ENCODE peak calls at places on chromosomes 13 and 19, in seven cellular contexts. K is coronary artery, Q is ovary, H is ascending aorta, V is heart right ventricle, E is mesendoderm, P is GM23338. M is an unnamed sample.

GRCh38 chr13:63190742-63191141 is 1775.1 kb upstream of the PCDH20 start:
- DNase-seq in V (no peak), K (no peak), Q (no peak), P (no peak), E (peak), H (no peak), M (no peak)

GRCh38 chr13:94389544-94390351 is 89.7 kb downstream of the DCT start:
- DNase-seq in K (no peak), E (no peak), V (no peak), P (no peak), Q (no peak), H (no peak), M (no peak)

GRCh38 chr19:18135712-18136584 is 17.0 kb upstream of the PIK3R2 start:
- DNase-seq in H (no peak), P (no peak), V (no peak), K (no peak), E (no peak), Q (no peak), M (no peak)

GRCh38 chr13:110916671-110917142 is 1.8 kb upstream of the ANKRD10 start:
- DNase-seq in V (no peak), E (no peak), H (no peak), P (no peak), Q (no peak), K (no peak), M (peak)

GRCh38 chr13:79459906-79460305 is 21.0 kb upstream of the NDFIP2 start:
- DNase-seq in V (no peak), K (no peak), P (no peak), Q (no peak), H (no peak), E (no peak), M (no peak)

GRCh38 chr13:30396434-30397075 is 25.7 kb upstream of the UBE2L5 start:
- DNase-seq in E (peak), V (no peak), K (no peak), P (peak), Q (no peak), H (no peak), M (no peak)

GRCh38 chr19:18433039-18433691 is 4.8 kb downstream of the ISYNA1 start:
- DNase-seq in K (no peak), P (peak), V (no peak), E (peak), Q (peak), H (no peak), M (peak)

GRCh38 chr19:53467138-53467502 is 413 bp upstream of the ZNF813 start:
- DNase-seq in K (peak), H (peak), E (no peak), P (no peak), Q (peak), V (peak), M (peak)

GRCh38 chr13:23554000-23554399 is 16.2 kb upstream of the TNFRSF19 start:
- DNase-seq in K (no peak), E (no peak), H (no peak), V (no peak), Q (no peak), P (no peak), M (no peak)

GRCh38 chr19:17765069-17765618 is 13.9 kb downstream of the FCHO1 start:
- DNase-seq in E (no peak), H (peak), Q (no peak), P (no peak), K (no peak), V (peak), M (no peak)

GRCh38 chr19:16062789-16063188 is 13.5 kb upstream of the TPM4 start:
- DNase-seq in V (peak), K (no peak), Q (no peak), P (peak), E (peak), H (peak), M (peak)

GRCh38 chr19:1084024-1084868 is 10.9 kb downstream of the POLR2E start:
- DNase-seq in P (no peak), H (no peak), E (no peak), V (no peak), Q (no peak), K (no peak), M (no peak)

GRCh38 chr19:42267644-42268141 is 1.4 kb upstream of the CIC start:
- DNase-seq in E (no peak), V (no peak), K (no peak), H (no peak), P (no peak), Q (no peak), M (no peak)

GRCh38 chr13:36420437-36420891 is 11.8 kb upstream of the CCNA1 start:
- DNase-seq in Q (peak), K (no peak), E (peak), V (peak), P (peak), H (peak), M (peak)

DNA sequence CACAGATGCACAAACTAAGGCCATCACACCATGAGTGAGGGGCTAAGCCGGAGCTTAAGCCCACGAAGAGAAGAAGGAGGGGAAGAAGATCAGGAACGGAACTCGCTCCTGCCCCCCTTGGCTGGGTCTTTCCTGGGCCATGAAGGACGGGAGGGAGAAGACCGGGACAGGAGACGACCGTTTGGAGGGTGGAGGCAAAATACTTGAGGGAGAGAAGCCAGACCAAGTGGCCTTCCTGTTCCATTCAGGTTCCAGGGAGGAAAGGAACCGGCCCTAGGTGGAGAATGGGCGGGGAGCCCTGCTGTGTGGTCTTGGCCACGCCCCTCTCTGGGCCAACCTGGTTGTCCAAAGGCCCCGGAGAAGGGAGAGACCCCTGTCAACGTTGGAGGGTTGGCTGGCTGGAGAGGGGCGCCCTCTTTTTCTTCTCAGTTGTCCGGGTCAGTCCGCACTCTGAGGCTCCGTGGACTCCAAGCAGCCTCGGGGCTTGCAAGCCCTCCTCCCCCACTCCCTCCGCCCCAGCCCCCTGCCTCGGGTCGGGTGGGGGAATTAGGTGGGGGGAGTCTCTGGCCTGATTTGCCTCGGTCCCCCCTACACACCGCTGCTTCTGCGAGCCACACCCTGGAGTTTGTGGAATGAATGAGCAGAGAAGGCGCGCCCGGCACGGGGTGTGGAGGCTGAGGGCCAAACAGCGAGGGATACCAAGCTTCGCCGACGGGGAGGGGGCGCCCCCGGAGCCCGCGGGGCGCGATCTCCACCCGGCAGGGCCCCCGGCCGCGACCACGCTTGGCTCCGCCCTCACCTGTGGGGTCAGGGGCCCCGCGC is 771 bp downstream of the FBN3 start:
- DNase-seq in Q (no peak), H (no peak), P (peak), E (peak), V (no peak), K (no peak), M (peak)
- H3K4me3 ChIP-seq in Q (no peak), H (no peak), P (peak), E (peak), V (no peak), K (peak), M (peak)

GRCh38 chr13:113421673-113422270 is 31.5 kb downstream of the ADPRHL1 start:
- DNase-seq in V (no peak), Q (peak), K (no peak), H (no peak), E (no peak), P (no peak), M (no peak)
- H3K4me3 ChIP-seq in V (no peak), Q (no peak), K (no peak), H (no peak), E (no peak), P (no peak), M (no peak)

DNA sequence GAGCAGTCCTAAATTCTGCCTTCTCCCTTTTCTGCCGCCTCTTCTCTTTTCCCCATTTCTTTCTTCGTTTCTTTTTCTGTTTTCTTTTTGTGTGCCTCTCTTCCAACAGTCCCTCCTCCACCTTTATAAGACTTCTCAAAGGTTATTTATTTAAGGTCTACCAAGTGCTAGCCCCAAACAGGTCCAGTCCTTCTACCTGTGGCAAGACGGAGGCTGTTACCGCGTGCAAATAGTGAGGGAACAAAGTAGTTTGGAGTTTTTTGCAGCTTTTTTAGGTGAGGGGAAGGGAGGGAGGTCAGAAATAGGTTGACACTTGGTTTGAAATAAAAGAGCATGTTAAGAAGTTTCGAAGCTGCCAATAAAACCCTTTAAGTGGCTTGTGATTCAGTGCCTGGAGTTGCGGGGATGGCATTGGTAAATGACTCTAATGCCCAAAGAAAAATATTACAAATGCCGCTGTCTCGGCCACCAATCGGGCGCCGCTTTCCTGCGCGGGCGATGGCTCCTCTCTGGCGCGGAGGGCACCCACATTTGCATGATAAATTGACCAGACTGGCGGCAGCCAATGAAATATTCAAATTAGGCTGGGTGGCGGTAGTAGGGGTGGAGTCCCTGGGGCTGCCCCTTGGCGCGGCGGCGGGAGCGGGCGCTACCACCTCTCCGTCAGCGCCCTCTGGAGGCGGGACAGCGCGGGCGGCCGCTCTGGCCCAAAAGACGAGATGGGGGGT is 7.5 kb upstream of the TSHZ3 start:
- DNase-seq in H (no peak), K (no peak), V (peak), Q (no peak), E (peak), P (peak), M (peak)
- H3K4me3 ChIP-seq in H (no peak), K (peak), V (peak), Q (no peak), E (no peak), P (peak), M (peak)

GRCh38 chr19:35768082-35768421 is 7.3 kb upstream of the ARHGAP33 start:
- DNase-seq in E (no peak), H (no peak), Q (no peak), V (no peak), K (no peak), P (no peak), M (no peak)

GRCh38 chr19:35773020-35773809 is 2.1 kb upstream of the ARHGAP33 start:
- DNase-seq in Q (no peak), E (no peak), K (no peak), V (no peak), H (no peak), P (no peak), M (no peak)

GRCh38 chr19:35764432-35765315 is 6.7 kb downstream of the PROSER3 start:
- DNase-seq in H (no peak), P (no peak), K (no peak), Q (peak), V (no peak), E (no peak), M (no peak)

GRCh38 chr19:35766571-35767104 is 8.7 kb downstream of the PROSER3 start:
- DNase-seq in H (no peak), Q (no peak), V (no peak), P (no peak), K (no peak), E (no peak), M (peak)

DNA sequence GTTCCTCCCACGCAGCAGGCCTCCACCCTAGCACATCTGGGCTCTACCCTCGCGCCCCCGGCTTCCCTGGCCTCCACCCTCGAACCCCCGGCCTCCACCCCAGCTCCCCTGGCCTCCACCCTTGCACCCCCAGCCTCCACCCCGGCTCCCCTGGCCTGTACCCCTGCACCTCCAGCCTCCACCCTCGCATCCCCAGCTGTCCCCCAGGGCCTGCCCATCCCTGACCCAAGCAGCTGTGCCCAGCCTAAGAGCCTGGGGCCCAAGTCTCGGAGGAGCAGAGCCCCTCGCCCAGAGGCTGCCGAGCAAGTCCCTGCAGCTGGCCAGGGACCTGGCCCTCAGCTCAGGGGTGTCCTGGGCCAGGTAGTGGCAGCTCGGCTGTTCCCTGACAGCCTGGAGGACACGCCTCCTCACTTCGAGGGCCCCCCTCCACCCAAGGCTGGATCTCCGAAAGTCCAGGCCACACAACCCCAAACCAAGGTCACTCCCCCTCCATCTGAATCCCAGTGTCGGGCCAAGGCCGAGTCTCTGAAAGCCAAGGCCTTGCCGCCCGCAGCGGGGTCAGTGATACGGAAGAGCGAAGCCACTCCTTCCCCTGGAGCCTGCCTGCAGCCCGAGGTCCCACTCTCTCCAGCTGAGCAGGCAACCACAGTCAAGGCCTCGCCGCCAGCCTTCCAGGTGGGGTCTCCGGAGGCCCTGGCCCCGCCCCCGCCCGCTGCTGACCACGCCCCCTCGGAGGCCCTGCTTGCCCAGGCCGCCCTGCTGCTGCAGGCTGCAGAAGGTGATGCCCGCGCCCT is 7.9 kb upstream of the ARHGAP33 start:
- DNase-seq in K (no peak), E (peak), H (no peak), P (peak), V (no peak), Q (peak), M (peak)
- H3K4me3 ChIP-seq in K (no peak), E (no peak), H (no peak), P (peak), V (no peak), Q (no peak), M (no peak)

DNA sequence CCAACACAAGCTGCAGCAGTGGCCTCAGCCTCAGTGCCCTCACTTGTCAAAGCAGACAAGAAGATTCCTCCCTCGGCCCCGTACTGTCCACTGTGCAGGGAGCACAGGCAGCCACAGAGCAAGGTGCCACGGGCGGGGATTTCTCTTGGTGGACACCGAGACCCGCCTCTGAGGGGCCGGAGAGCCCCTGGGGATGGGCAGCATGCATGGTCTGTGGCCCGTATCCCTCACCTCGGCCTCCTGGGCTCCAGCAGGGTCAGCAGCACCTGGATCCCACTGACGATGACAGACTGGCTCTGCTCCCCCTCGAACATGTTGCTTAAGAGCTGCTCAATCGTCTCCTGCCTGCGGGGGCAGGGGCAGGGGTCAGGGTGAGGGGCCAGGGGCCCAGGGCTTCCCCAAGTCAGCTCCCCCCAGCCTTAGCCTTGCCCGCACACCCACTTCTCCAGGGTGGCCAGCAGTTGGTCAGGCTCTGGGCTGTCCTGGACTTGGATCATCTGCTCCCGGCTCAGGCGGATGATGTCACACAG is 13.4 kb upstream of the TMEM86B start:
- DNase-seq in P (no peak), E (no peak), V (no peak), K (no peak), H (no peak), Q (no peak), M (no peak)
- H3K4me3 ChIP-seq in P (no peak), E (no peak), V (no peak), K (no peak), H (no peak), Q (no peak), M (no peak)

GRCh38 chr19:12272386-12272785 is 22.3 kb downstream of the ZNF44 start:
- DNase-seq in P (no peak), E (peak), K (no peak), V (no peak), H (no peak), Q (no peak), M (no peak)
- H3K4me3 ChIP-seq in P (no peak), E (peak), K (no peak), V (no peak), H (no peak), Q (no peak), M (no peak)

GRCh38 chr13:46378411-46378810 is 8.6 kb downstream of the RUBCNL start:
- DNase-seq in P (no peak), V (no peak), H (no peak), Q (no peak), K (no peak), E (no peak), M (no peak)

GRCh38 chr13:46385946-46386345 is 1.1 kb downstream of the RUBCNL start:
- DNase-seq in E (peak), H (no peak), P (peak), V (no peak), K (no peak), Q (no peak), M (peak)

GRCh38 chr13:46383383-46383782 is 3.7 kb downstream of the RUBCNL start:
- DNase-seq in E (no peak), Q (no peak), K (no peak), P (no peak), H (no peak), V (no peak), M (no peak)

GRCh38 chr13:46380242-46380641 is 6.8 kb downstream of the RUBCNL start:
- DNase-seq in V (no peak), P (no peak), Q (no peak), K (no peak), E (no peak), H (no peak), M (no peak)

GRCh38 chr13:46382224-46382623 is 4.8 kb downstream of the RUBCNL start:
- DNase-seq in P (no peak), Q (no peak), E (no peak), K (no peak), H (no peak), V (no peak), M (no peak)
- H3K4me3 ChIP-seq in P (no peak), Q (no peak), E (no peak), K (no peak), H (no peak), V (no peak), M (no peak)